ENCODE peak calls at places on chromosomes 5 and 9, in five cellular contexts. D is naive B cell, M is fibroblast of lung, T is Calu3, L is NCI-H1092 treated with DMSO at 0.1 percent for 48 hours. G is an unnamed sample.

GRCh38 chr5:93620487-93621339 is 37.7 kb downstream of the NR2F1 start:
- DNase-seq in T (peak), L (peak), D (peak), M (peak), G (peak)

GRCh38 chr9:135149876-135150275 is 62.4 kb downstream of the OLFM1 start:
- DNase-seq in L (no peak), T (no peak), M (no peak), D (no peak), G (no peak)

GRCh38 chr9:105244996-105245719 is 707 bp downstream of the SLC44A1 start:
- DNase-seq in D (peak), L (peak), T (peak), M (no peak), G (peak)

GRCh38 chr5:59665086-59665831 is 228.3 kb downstream of the PDE4D start:
- DNase-seq in L (no peak), T (no peak), M (peak), D (no peak), G (peak)

GRCh38 chr9:35813434-35814105 is 1.3 kb downstream of the HINT2 start:
- DNase-seq in D (no peak), T (peak), M (no peak), L (peak), G (peak)

GRCh38 chr9:99866398-99866797 is 40.1 kb upstream of the STX17 start:
- DNase-seq in M (no peak), D (no peak), L (no peak), T (no peak), G (no peak)

GRCh38 chr5:178152491-178153444 is 917 bp downstream of the NHP2 start:
- DNase-seq in L (no peak), D (no peak), T (no peak), M (no peak), G (no peak)

GRCh38 chr5:2415678-2416077 is 335.8 kb downstream of the IRX2 start:
- DNase-seq in D (no peak), M (no peak), L (no peak), T (no peak), G (no peak)

GRCh38 chr5:132426525-132427138 is 57.1 kb downstream of the SLC22A5 start:
- DNase-seq in T (peak), D (peak), M (peak), L (no peak), G (peak)

GRCh38 chr5:55222819-55223124 is 4.3 kb downstream of the MCIDAS start:
- DNase-seq in T (no peak), L (no peak), M (no peak), D (no peak), G (no peak)

GRCh38 chr5:23208959-23209431 is 298.4 kb upstream of the PRDM9 start:
- DNase-seq in M (peak), D (peak), T (peak), L (peak), G (peak)

GRCh38 chr5:143413964-143414669 is 10.6 kb upstream of the NR3C1 start:
- DNase-seq in T (no peak), D (no peak), L (no peak), M (no peak), G (no peak)

GRCh38 chr5:139389701-139390638 is at the start of gene MZB1:
- DNase-seq in L (no peak), M (no peak), T (no peak), D (peak), G (no peak)

GRCh38 chr9:137095664-137096517 is 9.1 kb downstream of the MAN1B1 start:
- DNase-seq in L (no peak), M (no peak), T (no peak), D (no peak), G (no peak)

GRCh38 chr5:38678079-38678478 is 121.6 kb upstream of the LIFR start:
- DNase-seq in T (no peak), M (no peak), L (no peak), D (no peak), G (no peak)

GRCh38 chr9:117414220-117414905 is 494 bp downstream of the ASTN2 start:
- DNase-seq in M (no peak), D (no peak), T (peak), L (peak), G (no peak)

GRCh38 chr5:169162407-169162806 is 138.5 kb downstream of the SLIT3 start:
- DNase-seq in L (no peak), T (no peak), M (no peak), D (no peak), G (peak)

GRCh38 chr5:66933066-66933465 is 263.5 kb downstream of the CD180 start:
- DNase-seq in M (peak), T (no peak), L (no peak), D (no peak), G (peak)

GRCh38 chr5:116437922-116438578 is 136.6 kb downstream of the SEMA6A start:
- DNase-seq in D (no peak), L (no peak), T (no peak), M (no peak), G (no peak)

GRCh38 chr9:77460938-77461337 is 187.2 kb downstream of the GNA14 start:
- DNase-seq in L (no peak), D (no peak), M (no peak), T (no peak), G (no peak)

GRCh38 chr9:111287127-111287526 is 42.9 kb downstream of the OR2K2 start:
- DNase-seq in D (no peak), L (no peak), M (peak), T (no peak), G (peak)

GRCh38 chr5:124605516-124605915 is 140.9 kb downstream of the ZNF608 start:
- DNase-seq in L (no peak), M (no peak), D (no peak), T (no peak), G (peak)

GRCh38 chr9:117412841-117413240 is 2.0 kb downstream of the ASTN2 start:
- DNase-seq in L (no peak), T (no peak), D (no peak), M (no peak), G (no peak)

GRCh38 chr5:113164016-113164415 is 187.4 kb downstream of the DCP2 start:
- DNase-seq in L (no peak), M (no peak), T (no peak), D (no peak), G (no peak)

GRCh38 chr5:14915291-14915976 is 43.9 kb upstream of the ANKH start:
- DNase-seq in L (no peak), D (no peak), T (no peak), M (peak), G (peak)

GRCh38 chr5:139287890-139288635 is 5.5 kb upstream of the MATR3 start:
- DNase-seq in D (no peak), T (no peak), L (no peak), M (peak), G (no peak)

GRCh38 chr5:180908998-180909731 is 10.2 kb downstream of the BTNL8 start:
- DNase-seq in D (no peak), M (no peak), L (no peak), T (no peak), G (no peak)

GRCh38 chr9:120627073-120627472 is 47.1 kb upstream of the CDK5RAP2 start:
- DNase-seq in D (no peak), L (no peak), T (no peak), M (no peak), G (no peak)

GRCh38 chr5:68171101-68171558 is 44.4 kb upstream of the PIK3R1 start:
- DNase-seq in T (no peak), L (no peak), M (peak), D (no peak), G (peak)

GRCh38 chr5:58530942-58531490 is 39.8 kb downstream of the GAPT start:
- DNase-seq in D (no peak), M (no peak), T (no peak), L (no peak), G (no peak)

GRCh38 chr5:139914218-139914807 is 118.7 kb downstream of the PSD2 start:
- DNase-seq in T (no peak), M (no peak), L (no peak), D (no peak), G (no peak)

GRCh38 chr5:43038523-43038989 is 1.6 kb downstream of the ANXA2R start:
- DNase-seq in T (peak), D (peak), M (peak), L (no peak), G (no peak)